ENCODE peak calls at places on chromosome 2, in five cellular contexts. I is endothelial cell, P is uterus, Q is foreskin fibroblast, B is fibroblast of mammary gland. T is an unnamed sample.

GRCh38 chr2:25685030-25685429 is 11.7 kb upstream of the DTNB start:
- DNase-seq in I (no peak), P (no peak), Q (no peak), B (no peak), T (no peak)

GRCh38 chr2:207066784-207067460 is 98.8 kb downstream of the KLF7 start:
- DNase-seq in I (no peak), P (no peak), Q (no peak), B (no peak), T (no peak)

GRCh38 chr2:78455586-78455985 is 569.9 kb upstream of the REG3G start:
- DNase-seq in I (no peak), P (no peak), Q (no peak), B (no peak), T (no peak)

GRCh38 chr2:42492691-42493467 is 903 bp downstream of the KCNG3 start:
- DNase-seq in I (peak), P (no peak), Q (peak), B (no peak), T (peak)

GRCh38 chr2:54726940-54727339 is 3.5 kb downstream of the EML6 start:
- DNase-seq in I (no peak), P (no peak), Q (peak), B (peak), T (no peak)

GRCh38 chr2:55431982-55432627 is 12.4 kb upstream of the CCDC88A start:
- DNase-seq in I (no peak), P (no peak), Q (peak), B (peak), T (no peak)

GRCh38 chr2:173434729-173435345 is 80.2 kb downstream of the CDCA7 start:
- DNase-seq in I (no peak), P (no peak), Q (no peak), B (peak), T (no peak)

GRCh38 chr2:100269889-100270288 is 52.4 kb downstream of the LONRF2 start:
- DNase-seq in I (no peak), P (no peak), Q (no peak), B (no peak), T (no peak)

GRCh38 chr2:165193178-165193777 is 10.6 kb downstream of the SCN3A start:
- DNase-seq in I (no peak), P (no peak), Q (no peak), B (no peak), T (no peak)

GRCh38 chr2:132256251-132256902 is 94.6 kb upstream of the ANKRD30BL start:
- DNase-seq in I (no peak), P (no peak), Q (no peak), B (no peak), T (no peak)

GRCh38 chr2:96145028-96145939 is at the start of gene DUSP2:
- DNase-seq in I (peak), P (peak), Q (peak), B (peak), T (no peak)

GRCh38 chr2:226618875-226619605 is 180.6 kb downstream of the IRS1 start:
- DNase-seq in I (no peak), P (no peak), Q (peak), B (peak), T (no peak)

GRCh38 chr2:74670263-74670662 is 16.2 kb downstream of the SEMA4F start:
- DNase-seq in I (no peak), P (no peak), Q (no peak), B (no peak), T (no peak)

GRCh38 chr2:207450186-207450585 is 79.6 kb upstream of the CREB1 start:
- DNase-seq in I (no peak), P (no peak), Q (no peak), B (no peak), T (no peak)

GRCh38 chr2:42025151-42025582 is 22.7 kb upstream of the PKDCC start:
- DNase-seq in I (peak), P (peak), Q (peak), B (peak), T (no peak)

GRCh38 chr2:204687776-204688175 is 142.5 kb downstream of the PARD3B start:
- DNase-seq in I (no peak), P (no peak), Q (no peak), B (no peak), T (no peak)

GRCh38 chr2:45259547-45260160 is 250.4 kb upstream of the SIX2 start:
- DNase-seq in I (no peak), P (no peak), Q (peak), B (no peak), T (no peak)

GRCh38 chr2:227461878-227462462 is 10.0 kb upstream of the AGFG1 start:
- DNase-seq in I (no peak), P (no peak), Q (no peak), B (no peak), T (no peak)

GRCh38 chr2:3619033-3619432 is 24.1 kb downstream of the COLEC11 start:
- DNase-seq in I (no peak), P (no peak), Q (no peak), B (no peak), T (no peak)

DNA sequence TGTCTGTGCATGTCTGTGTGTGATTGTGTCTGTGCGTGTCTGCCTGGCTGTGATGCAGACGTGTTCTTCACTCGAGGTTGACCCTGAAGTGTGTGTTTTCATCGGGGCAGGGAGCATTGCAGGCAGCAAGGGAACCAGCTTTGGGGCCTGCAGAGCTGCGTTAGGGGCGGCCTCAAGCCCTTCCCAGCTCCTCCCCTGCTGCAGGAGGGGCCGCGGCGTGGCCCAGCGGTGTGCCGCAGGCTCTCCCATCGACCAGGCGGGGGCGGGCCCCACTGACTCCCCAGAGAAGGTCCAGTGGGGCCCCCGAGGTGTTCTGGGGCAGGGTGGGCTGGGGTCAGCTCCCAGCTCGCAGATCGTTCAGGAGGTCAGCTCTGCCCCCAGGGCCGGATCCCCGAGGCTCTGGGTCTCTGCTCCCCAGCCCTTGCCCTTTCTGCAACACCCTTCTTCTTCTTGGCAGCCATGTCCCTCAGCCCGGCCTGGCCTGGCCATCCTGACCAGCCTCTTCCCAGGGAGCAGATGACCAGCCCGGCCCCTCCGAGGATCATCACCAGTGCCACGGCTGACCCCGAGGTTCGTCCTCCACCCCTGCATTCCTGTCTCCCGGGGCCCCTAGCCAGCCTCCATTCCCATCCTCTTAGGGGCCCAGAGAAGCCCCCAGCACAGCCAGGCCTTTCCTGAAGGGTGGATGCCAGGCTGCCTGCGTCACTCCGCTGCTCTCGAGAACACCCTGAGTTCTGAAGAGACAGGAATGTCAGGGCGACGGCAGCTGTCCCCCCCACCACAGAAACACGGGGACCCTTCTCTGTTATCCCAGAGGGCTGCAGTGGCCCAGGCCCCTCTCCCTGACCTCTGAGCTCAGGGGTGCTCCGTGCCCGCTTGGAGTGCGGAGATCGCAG is 11.1 kb upstream of the KLHL30 start:
- DNase-seq in I (no peak), P (peak), Q (peak), B (peak), T (no peak)
- TF ChIP-seq CTCF in I (no peak), P (no peak), Q (no peak), B (no peak), T (no peak)

GRCh38 chr2:219177594-219178376 is at the start of gene RETREG2:
- DNase-seq in I (peak), P (peak), Q (peak), B (peak), T (peak)
- TF ChIP-seq CTCF in I (peak), P (peak), Q (no peak), B (no peak), T (peak)

DNA sequence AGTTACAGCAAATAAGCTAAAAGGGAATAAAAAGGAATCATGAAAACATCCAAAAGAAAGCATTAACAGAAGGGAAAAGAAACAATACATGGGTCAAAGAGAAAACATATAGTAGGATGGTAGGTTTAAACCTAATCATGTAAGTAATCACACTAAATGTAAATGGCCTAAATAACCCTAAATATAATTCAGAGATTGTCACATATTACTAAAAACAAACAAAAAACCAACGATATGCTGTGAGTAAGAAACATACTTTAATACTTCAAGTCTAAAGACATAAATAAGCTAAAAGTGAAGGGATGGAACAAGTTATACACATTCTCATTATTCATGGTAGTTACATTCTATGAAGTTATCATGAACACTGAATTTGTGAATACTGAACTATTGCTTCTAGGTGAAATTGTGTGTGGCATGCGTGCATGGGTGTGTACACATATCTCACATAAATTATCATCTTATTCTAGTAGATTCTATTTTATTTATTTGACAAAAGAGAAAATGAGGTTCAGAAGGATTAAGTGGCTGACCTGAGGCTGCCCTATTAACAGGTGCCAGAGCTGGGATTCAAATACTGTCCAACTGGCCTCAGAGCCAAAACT is 170.9 kb downstream of the SEPTIN10 start:
- DNase-seq in I (no peak), P (no peak), Q (no peak), B (no peak), T (no peak)
- TF ChIP-seq CTCF in I (no peak), P (no peak), Q (no peak), B (no peak), T (no peak)

DNA sequence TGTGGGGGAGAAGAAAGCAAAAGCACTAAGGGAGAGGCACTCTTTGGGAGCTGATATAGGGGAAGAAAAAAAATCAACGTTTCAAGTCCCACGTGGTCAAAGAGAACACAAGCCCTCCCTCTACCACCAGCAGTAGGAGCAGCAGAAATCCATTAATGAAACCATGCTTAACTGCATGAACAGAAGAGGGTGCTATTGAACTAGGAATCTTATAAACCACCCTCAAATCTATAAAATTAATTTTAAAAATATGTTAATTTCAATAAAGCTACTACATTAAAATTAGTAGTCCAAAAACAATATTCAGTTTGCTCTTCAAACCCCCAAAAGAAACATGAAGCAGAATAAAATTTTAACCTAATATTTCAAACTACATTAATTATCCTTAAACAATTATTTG is 147.8 kb downstream of the TMEM18 start:
- DNase-seq in I (no peak), P (no peak), Q (peak), B (peak), T (no peak)
- TF ChIP-seq CTCF in I (peak), P (peak), Q (peak), B (peak), T (peak)

GRCh38 chr2:143078106-143078505 is 51.1 kb upstream of the ARHGAP15 start:
- DNase-seq in I (no peak), P (no peak), Q (no peak), B (no peak), T (no peak)
- TF ChIP-seq CTCF in I (no peak), P (no peak), Q (no peak), B (no peak), T (no peak)

DNA sequence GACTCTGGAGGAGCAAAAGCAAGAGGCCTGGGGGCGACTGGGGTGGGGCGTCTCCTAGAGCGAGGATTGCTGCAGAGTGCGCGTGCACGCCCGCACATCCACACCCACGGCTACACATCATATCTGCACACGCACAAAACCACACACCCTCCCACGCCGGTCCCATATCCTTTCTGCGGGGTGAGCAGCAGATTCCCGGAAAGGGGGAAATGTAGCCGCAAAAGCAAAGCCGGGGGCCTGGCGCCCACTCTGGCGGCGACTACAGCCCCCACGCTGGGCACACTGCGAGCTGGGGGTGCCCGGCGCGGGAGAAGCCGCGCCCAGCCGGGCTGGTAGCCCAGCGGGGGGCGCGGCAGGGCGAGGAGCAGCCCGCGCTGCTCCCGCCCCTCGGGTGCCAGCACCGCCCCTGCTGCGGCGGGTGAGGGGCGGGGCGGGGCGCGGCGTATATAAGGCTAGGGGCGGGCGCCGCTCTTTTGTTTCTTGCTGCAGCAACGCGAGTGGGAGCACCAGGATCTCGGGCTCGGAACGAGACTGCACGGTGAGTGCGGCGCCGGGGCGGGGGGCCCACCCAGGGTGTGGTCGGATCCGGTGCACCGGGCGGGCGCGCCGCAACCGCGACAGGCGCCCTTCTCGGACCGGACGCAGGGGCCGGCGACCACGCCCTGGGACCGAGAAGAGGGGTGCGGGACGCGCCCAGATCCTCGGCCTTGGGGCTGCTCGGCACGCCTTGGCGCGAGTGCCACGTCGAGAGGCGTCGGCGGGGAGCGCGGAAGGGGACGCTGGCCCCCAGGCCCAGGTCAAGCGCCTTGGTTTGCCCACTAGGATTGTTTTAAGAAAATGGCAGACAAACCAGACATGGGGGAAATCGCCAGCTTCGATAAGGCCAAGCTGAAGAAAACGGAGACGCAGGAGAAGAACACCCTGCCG is at the start of gene TMSB10:
- DNase-seq in I (peak), P (peak), Q (peak), B (peak), T (peak)
- TF ChIP-seq CTCF in I (no peak), P (no peak), Q (no peak), B (no peak), T (peak)

DNA sequence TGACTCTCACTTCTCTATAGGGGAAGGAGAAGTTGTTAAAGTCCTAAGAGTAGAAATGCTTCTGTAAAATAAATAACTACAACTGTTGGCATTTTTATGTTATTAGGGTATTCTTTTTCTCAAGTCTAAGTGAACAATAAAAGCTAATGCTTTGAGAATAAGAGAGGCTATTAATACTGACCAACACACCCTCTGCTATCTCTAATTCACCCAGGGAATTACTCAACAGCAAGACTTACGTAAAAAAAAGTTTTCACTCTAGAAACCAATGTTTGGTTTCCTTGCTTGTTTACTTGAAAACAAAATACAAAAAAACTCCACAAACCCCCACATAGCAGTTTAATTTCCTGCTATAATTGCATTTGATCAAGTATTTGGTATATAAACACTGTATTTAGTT is 25.2 kb downstream of the CHN1 start:
- DNase-seq in I (no peak), P (no peak), Q (no peak), B (no peak), T (no peak)
- TF ChIP-seq CTCF in I (no peak), P (no peak), Q (no peak), B (no peak), T (no peak)

DNA sequence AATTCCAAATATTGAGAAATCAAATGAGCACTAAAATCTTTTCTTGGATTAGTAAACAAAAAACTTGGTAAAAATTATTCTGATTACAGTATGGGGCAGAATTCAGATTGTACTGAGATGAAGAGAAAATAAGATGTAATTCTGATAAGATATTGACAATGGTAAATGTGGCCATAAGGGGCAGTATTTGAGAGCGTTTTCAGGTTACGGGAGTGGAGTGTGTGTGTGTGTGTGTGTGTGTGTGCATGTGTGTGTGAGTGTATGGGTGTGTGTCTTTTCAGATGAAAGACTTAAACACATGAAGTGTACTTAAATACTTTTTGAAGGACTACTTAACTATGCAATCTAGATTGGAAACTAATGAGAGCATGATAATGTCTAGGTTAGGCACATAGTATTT is 217.8 kb upstream of the ITGA4 start:
- DNase-seq in I (no peak), P (no peak), Q (no peak), B (peak), T (no peak)
- TF ChIP-seq CTCF in I (peak), P (no peak), Q (no peak), B (peak), T (no peak)

GRCh38 chr2:171913517-171913916 is 8.7 kb upstream of the HAT1 start:
- DNase-seq in I (no peak), P (no peak), Q (no peak), B (no peak), T (no peak)
- TF ChIP-seq CTCF in I (no peak), P (no peak), Q (no peak), B (no peak), T (no peak)

DNA sequence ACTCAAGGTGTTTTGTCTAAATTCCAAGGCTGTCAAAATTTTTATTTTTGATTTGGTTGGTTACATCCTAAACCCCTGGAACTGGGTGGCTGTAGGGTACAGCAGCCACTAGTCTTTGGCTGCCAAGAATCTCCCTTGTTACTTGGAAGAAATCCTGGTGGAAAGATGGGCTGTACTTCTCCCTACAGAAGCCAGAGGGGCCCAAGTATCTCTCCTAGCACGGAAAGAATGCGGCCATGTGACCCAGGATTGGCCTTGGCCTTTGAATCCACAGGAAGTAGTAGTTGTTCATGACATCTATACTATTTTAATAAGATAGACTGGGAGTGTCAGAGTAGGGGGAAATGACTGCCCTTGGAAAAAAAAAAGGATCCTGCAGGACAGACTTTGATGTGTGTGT is 54.4 kb upstream of the MYO3B start:
- DNase-seq in I (no peak), P (no peak), Q (no peak), B (no peak), T (no peak)
- TF ChIP-seq CTCF in I (no peak), P (no peak), Q (no peak), B (no peak), T (no peak)